ENCODE peak calls at places on chromosomes 6 and 20, in six cellular contexts. F is left ventricle myocardium inferior, B is endothelial cell of umbilical vein, O is fibroblast of lung, D is cardiac muscle cell, J is A549. R is an unnamed sample.

GRCh38 chr20:62603021-62603906 is 39.0 kb upstream of the SLCO4A1 start:
- DNase-seq in F (peak), B (peak), O (peak), D (no peak), J (no peak), R (no peak)

GRCh38 chr6:83265384-83265783 is 72.2 kb downstream of the RWDD2A start:
- DNase-seq in F (no peak), B (no peak), O (peak), D (no peak), J (no peak), R (no peak)

GRCh38 chr6:29791786-29792122 is 35.9 kb upstream of the HLA-G start:
- DNase-seq in F (no peak), B (no peak), O (no peak), D (no peak), J (no peak), R (no peak)

GRCh38 chr6:108751851-108752732 is 96.1 kb upstream of the ARMC2 start:
- DNase-seq in F (no peak), B (no peak), O (no peak), D (no peak), J (no peak), R (no peak)

GRCh38 chr6:140572867-140573266 is 1198.4 kb upstream of the CITED2 start:
- DNase-seq in F (no peak), B (no peak), O (no peak), D (no peak), J (no peak), R (no peak)

GRCh38 chr6:28867078-28867414 is 56.7 kb downstream of the TRIM27 start:
- DNase-seq in F (no peak), B (no peak), O (no peak), D (no peak), J (no peak), R (no peak)

GRCh38 chr20:50015636-50015992 is 32.8 kb downstream of the SNAI1 start:
- DNase-seq in F (no peak), B (no peak), O (no peak), D (no peak), J (no peak), R (no peak)

GRCh38 chr6:117444600-117444999 is 18.9 kb upstream of the ROS1 start:
- DNase-seq in F (no peak), B (no peak), O (peak), D (no peak), J (no peak), R (no peak)

GRCh38 chr6:116239856-116240255 is 14.0 kb downstream of the TSPYL4 start:
- DNase-seq in F (no peak), B (no peak), O (no peak), D (no peak), J (no peak), R (no peak)

GRCh38 chr20:32982617-32983458 is 21.4 kb downstream of the SUN5 start:
- DNase-seq in F (peak), B (no peak), O (no peak), D (peak), J (no peak), R (no peak)

GRCh38 chr20:32980990-32981389 is 23.2 kb downstream of the SUN5 start:
- DNase-seq in F (no peak), B (no peak), O (no peak), D (no peak), J (no peak), R (no peak)

GRCh38 chr20:32979201-32979998 is 24.8 kb downstream of the SUN5 start:
- DNase-seq in F (no peak), B (no peak), O (no peak), D (no peak), J (no peak), R (no peak)

GRCh38 chr20:32978009-32978335 is 26.3 kb downstream of the SUN5 start:
- DNase-seq in F (no peak), B (no peak), O (no peak), D (no peak), J (no peak), R (no peak)

GRCh38 chr20:32980131-32980941 is 23.9 kb downstream of the SUN5 start:
- DNase-seq in F (no peak), B (no peak), O (no peak), D (no peak), J (no peak), R (no peak)
- H3K27ac ChIP-seq in F (no peak), B (no peak), O (no peak), D (no peak), J (no peak), R (peak)

GRCh38 chr6:135497412-135498177 is at the start of gene AHI1:
- DNase-seq in F (peak), B (peak), O (peak), D (peak), J (peak), R (peak)
- TF ChIP-seq CTCF in F (no peak), B (no peak), O (no peak), D (peak), J (no peak), R (no peak)

GRCh38 chr6:158040804-158041347 is 59.2 kb downstream of the SYNJ2 start:
- DNase-seq in F (peak), B (no peak), O (peak), D (no peak), J (no peak), R (peak)
- H3K4me3 ChIP-seq in F (no peak), B (no peak), O (peak), D (no peak), J (peak), R (peak)

GRCh38 chr20:22924036-22924737 is 110.9 kb upstream of the SSTR4 start:
- DNase-seq in F (peak), B (no peak), O (no peak), D (no peak), J (no peak), R (no peak)

GRCh38 chr20:22924949-22925612 is 110.0 kb upstream of the SSTR4 start:
- DNase-seq in F (no peak), B (no peak), O (no peak), D (no peak), J (no peak), R (no peak)

GRCh38 chr20:22922987-22923386 is 112.1 kb upstream of the SSTR4 start:
- DNase-seq in F (no peak), B (no peak), O (no peak), D (no peak), J (no peak), R (no peak)

GRCh38 chr20:22920898-22921297 is 114.2 kb upstream of the SSTR4 start:
- DNase-seq in F (no peak), B (no peak), O (no peak), D (no peak), J (no peak), R (no peak)

GRCh38 chr20:22921595-22922421 is 113.3 kb upstream of the SSTR4 start:
- DNase-seq in F (no peak), B (peak), O (peak), D (no peak), J (peak), R (no peak)
- H3K27ac ChIP-seq in F (no peak), B (peak), O (no peak), D (no peak), J (peak), R (peak)

DNA sequence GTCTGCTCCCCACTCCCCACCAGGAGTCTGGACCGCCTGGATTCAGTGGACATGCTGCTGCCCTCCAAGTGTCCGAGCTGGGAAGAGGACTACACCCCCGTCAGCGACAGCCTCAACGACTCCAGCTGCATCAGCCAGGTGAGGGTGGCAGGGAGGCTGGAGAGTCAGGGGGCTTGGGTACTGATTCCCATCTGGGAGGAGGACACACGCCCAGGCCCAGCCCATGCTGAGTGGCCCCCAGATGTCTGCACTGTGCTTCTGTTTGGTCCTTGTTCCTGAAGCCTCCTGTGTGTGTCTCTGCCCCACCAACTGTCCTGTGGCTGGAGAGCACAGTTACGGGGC is 101.6 kb upstream of the MYL9 start:
- DNase-seq in F (no peak), B (no peak), O (no peak), D (no peak), J (no peak), R (no peak)
- TF ChIP-seq CTCF in F (peak), B (no peak), O (no peak), D (no peak), J (no peak), R (peak)

GRCh38 chr6:18388252-18388651 is 1.1 kb downstream of the RNF144B start:
- DNase-seq in F (no peak), B (peak), O (peak), D (no peak), J (no peak), R (no peak)
- H3K4me3 ChIP-seq in F (peak), B (peak), O (peak), D (peak), J (no peak), R (peak)